ENCODE peak calls at places on chromosomes 4 and X, in nine cellular contexts. One of them, this sample, is unnamed.

GRCh38 chr4:145907827-145908226 is 30.8 kb downstream of the ZNF827 start:
- DNase-seq in left ventricle myocardium inferior: no peak
- DNase-seq in IMR-90: peak; percentile 32
- DNase-seq in GM20000: no peak
- DNase-seq in ovary: no peak
- DNase-seq in type B pancreatic cell: no peak
- DNase-seq in left lung: no peak
- DNase-seq in astrocyte of the cerebellum: no peak
- DNase-seq in AG09319: no peak
- DNase-seq in this sample: no peak

GRCh38 chr4:175271010-175271630 is 353.0 kb downstream of the ADAM29 start:
- DNase-seq in IMR-90: no peak
- DNase-seq in ovary: no peak
- DNase-seq in type B pancreatic cell: no peak
- DNase-seq in GM20000: no peak
- DNase-seq in left ventricle myocardium inferior: no peak
- DNase-seq in AG09319: no peak
- DNase-seq in left lung: no peak
- DNase-seq in astrocyte of the cerebellum: no peak
- DNase-seq in this sample: no peak

GRCh38 chr4:85726555-85726954 is 251.6 kb downstream of the ARHGAP24 start:
- DNase-seq in GM20000: no peak
- DNase-seq in AG09319: no peak
- DNase-seq in type B pancreatic cell: no peak
- DNase-seq in left ventricle myocardium inferior: no peak
- DNase-seq in IMR-90: no peak
- DNase-seq in astrocyte of the cerebellum: no peak
- DNase-seq in ovary: no peak
- DNase-seq in left lung: no peak
- DNase-seq in this sample: no peak

GRCh38 chr4:119570401-119570800 is 58.2 kb downstream of the PDE5A start:
- DNase-seq in left lung: no peak
- DNase-seq in astrocyte of the cerebellum: no peak
- DNase-seq in GM20000: no peak
- DNase-seq in type B pancreatic cell: no peak
- DNase-seq in left ventricle myocardium inferior: no peak
- DNase-seq in ovary: no peak
- DNase-seq in IMR-90: peak; percentile 68
- DNase-seq in AG09319: peak; percentile 5
- DNase-seq in this sample: peak; percentile 51

GRCh38 chr4:57214654-57215411 is 104.6 kb upstream of the IGFBP7 start:
- DNase-seq in astrocyte of the cerebellum: no peak
- DNase-seq in ovary: no peak
- DNase-seq in GM20000: no peak
- DNase-seq in IMR-90: no peak
- DNase-seq in left lung: no peak
- DNase-seq in AG09319: no peak
- DNase-seq in type B pancreatic cell: no peak
- DNase-seq in left ventricle myocardium inferior: no peak
- DNase-seq in this sample: no peak

GRCh38 chr4:122755675-122756074 is 23.2 kb downstream of the BBS12 start:
- DNase-seq in GM20000: no peak
- DNase-seq in AG09319: no peak
- DNase-seq in ovary: no peak
- DNase-seq in left ventricle myocardium inferior: no peak
- DNase-seq in IMR-90: no peak
- DNase-seq in type B pancreatic cell: no peak
- DNase-seq in astrocyte of the cerebellum: no peak
- DNase-seq in left lung: no peak
- DNase-seq in this sample: no peak

GRCh38 chrX:40646489-40647306 is 663 bp downstream of the CXorf38 start:
- DNase-seq in IMR-90: peak; percentile 43
- DNase-seq in GM20000: peak; percentile 32
- DNase-seq in type B pancreatic cell: no peak
- DNase-seq in AG09319: no peak
- DNase-seq in ovary: peak; percentile 53
- DNase-seq in left lung: peak; percentile 87
- DNase-seq in left ventricle myocardium inferior: peak; percentile 30
- DNase-seq in astrocyte of the cerebellum: no peak
- DNase-seq in this sample: peak; percentile 35

GRCh38 chr4:159481936-159482335 is 379.1 kb downstream of the RAPGEF2 start:
- DNase-seq in left lung: no peak
- DNase-seq in AG09319: no peak
- DNase-seq in type B pancreatic cell: no peak
- DNase-seq in IMR-90: no peak
- DNase-seq in GM20000: no peak
- DNase-seq in astrocyte of the cerebellum: no peak
- DNase-seq in left ventricle myocardium inferior: no peak
- DNase-seq in ovary: no peak
- DNase-seq in this sample: no peak

GRCh38 chrX:68647156-68647957 is at the start of gene STARD8:
- DNase-seq in astrocyte of the cerebellum: no peak
- DNase-seq in left lung: peak; percentile 68
- DNase-seq in GM20000: no peak
- DNase-seq in ovary: no peak
- DNase-seq in AG09319: no peak
- DNase-seq in IMR-90: peak; percentile 45
- DNase-seq in left ventricle myocardium inferior: peak; percentile 24
- DNase-seq in type B pancreatic cell: no peak
- DNase-seq in this sample: peak; percentile 60

GRCh38 chr4:38125816-38126215 is 165.6 kb downstream of the PTTG2 start:
- DNase-seq in type B pancreatic cell: no peak
- DNase-seq in ovary: no peak
- DNase-seq in left lung: no peak
- DNase-seq in astrocyte of the cerebellum: no peak
- DNase-seq in AG09319: no peak
- DNase-seq in GM20000: no peak
- DNase-seq in IMR-90: peak; percentile 60
- DNase-seq in left ventricle myocardium inferior: no peak
- DNase-seq in this sample: no peak

GRCh38 chrX:71919886-71920285 is 9.2 kb downstream of the NHSL2 start:
- DNase-seq in astrocyte of the cerebellum: no peak
- DNase-seq in left ventricle myocardium inferior: no peak
- DNase-seq in ovary: no peak
- DNase-seq in GM20000: no peak
- DNase-seq in type B pancreatic cell: no peak
- DNase-seq in left lung: no peak
- DNase-seq in AG09319: no peak
- DNase-seq in IMR-90: no peak
- DNase-seq in this sample: no peak

GRCh38 chr4:56908206-56909082 is 744 bp downstream of the REST start:
- DNase-seq in GM20000: peak; percentile 93
- DNase-seq in IMR-90: peak; percentile 68
- DNase-seq in AG09319: no peak
- DNase-seq in astrocyte of the cerebellum: peak; percentile 24
- DNase-seq in left ventricle myocardium inferior: peak; percentile 60
- DNase-seq in type B pancreatic cell: peak; percentile 83
- DNase-seq in ovary: peak; percentile 73
- DNase-seq in left lung: peak; percentile 94
- DNase-seq in this sample: peak; percentile 42

GRCh38 chr4:31518796-31519250 is 798.7 kb downstream of the PCDH7 start:
- DNase-seq in type B pancreatic cell: no peak
- DNase-seq in ovary: no peak
- DNase-seq in left lung: no peak
- DNase-seq in AG09319: peak; percentile 19
- DNase-seq in astrocyte of the cerebellum: peak; percentile 33
- DNase-seq in GM20000: no peak
- DNase-seq in IMR-90: peak; percentile 32
- DNase-seq in left ventricle myocardium inferior: no peak
- DNase-seq in this sample: no peak

GRCh38 chr4:12446237-12446636 is 1017.5 kb upstream of the HS3ST1 start:
- DNase-seq in type B pancreatic cell: no peak
- DNase-seq in left ventricle myocardium inferior: no peak
- DNase-seq in GM20000: no peak
- DNase-seq in IMR-90: no peak
- DNase-seq in ovary: no peak
- DNase-seq in left lung: no peak
- DNase-seq in AG09319: no peak
- DNase-seq in astrocyte of the cerebellum: no peak
- DNase-seq in this sample: no peak

GRCh38 chrX:68146054-68146453 is 287.2 kb downstream of the OPHN1 start:
- DNase-seq in IMR-90: peak; percentile 62
- DNase-seq in astrocyte of the cerebellum: peak; percentile 11
- DNase-seq in ovary: no peak
- DNase-seq in AG09319: peak; percentile 7
- DNase-seq in GM20000: no peak
- DNase-seq in left ventricle myocardium inferior: no peak
- DNase-seq in type B pancreatic cell: no peak
- DNase-seq in left lung: no peak
- DNase-seq in this sample: peak; percentile 37

GRCh38 chr4:36168127-36168898 is 76.0 kb downstream of the ARAP2 start:
- DNase-seq in AG09319: no peak
- DNase-seq in left ventricle myocardium inferior: no peak
- DNase-seq in ovary: no peak
- DNase-seq in type B pancreatic cell: no peak
- DNase-seq in GM20000: no peak
- DNase-seq in astrocyte of the cerebellum: no peak
- DNase-seq in left lung: no peak
- DNase-seq in IMR-90: peak; percentile 25
- DNase-seq in this sample: no peak

GRCh38 chrX:27336466-27337091 is 126.6 kb downstream of the PPP4R3C start:
- DNase-seq in IMR-90: peak; percentile 2
- DNase-seq in AG09319: no peak
- DNase-seq in left ventricle myocardium inferior: no peak
- DNase-seq in type B pancreatic cell: no peak
- DNase-seq in ovary: no peak
- DNase-seq in GM20000: peak; percentile 3
- DNase-seq in left lung: no peak
- DNase-seq in astrocyte of the cerebellum: no peak
- DNase-seq in this sample: no peak

GRCh38 chrX:129961180-129962083 is 21.0 kb upstream of the BCORL1 start:
- DNase-seq in left lung: peak; percentile 92
- DNase-seq in ovary: no peak
- DNase-seq in AG09319: no peak
- DNase-seq in GM20000: peak; percentile 82
- DNase-seq in IMR-90: no peak
- DNase-seq in left ventricle myocardium inferior: peak; percentile 44
- DNase-seq in astrocyte of the cerebellum: no peak
- DNase-seq in type B pancreatic cell: no peak
- DNase-seq in this sample: peak; percentile 25

GRCh38 chrX:38052096-38052495 is 45.7 kb downstream of the SYTL5 start:
- DNase-seq in left lung: no peak
- DNase-seq in astrocyte of the cerebellum: peak; percentile 49
- DNase-seq in ovary: no peak
- DNase-seq in type B pancreatic cell: no peak
- DNase-seq in left ventricle myocardium inferior: no peak
- DNase-seq in AG09319: peak; percentile 27
- DNase-seq in IMR-90: peak; percentile 92
- DNase-seq in GM20000: no peak
- DNase-seq in this sample: peak; percentile 47

GRCh38 chr4:128862608-128863313 is 53.3 kb downstream of the JADE1 start:
- DNase-seq in left ventricle myocardium inferior: no peak
- DNase-seq in left lung: peak; percentile 39
- DNase-seq in AG09319: no peak
- DNase-seq in ovary: no peak
- DNase-seq in IMR-90: peak; percentile 72
- DNase-seq in GM20000: peak; percentile 68
- DNase-seq in type B pancreatic cell: no peak
- DNase-seq in astrocyte of the cerebellum: no peak
- DNase-seq in this sample: no peak

GRCh38 chr4:40923326-40924095 is 173.8 kb downstream of the NSUN7 start:
- DNase-seq in ovary: no peak
- DNase-seq in GM20000: no peak
- DNase-seq in left lung: no peak
- DNase-seq in AG09319: no peak
- DNase-seq in left ventricle myocardium inferior: no peak
- DNase-seq in IMR-90: no peak
- DNase-seq in astrocyte of the cerebellum: no peak
- DNase-seq in type B pancreatic cell: no peak
- DNase-seq in this sample: no peak
- TF ChIP-seq CTCF in ovary: no peak
- TF ChIP-seq CTCF in GM20000: no peak
- TF ChIP-seq CTCF in left lung: no peak
- TF ChIP-seq CTCF in AG09319: no peak
- TF ChIP-seq CTCF in left ventricle myocardium inferior: no peak
- TF ChIP-seq CTCF in IMR-90: no peak
- TF ChIP-seq CTCF in astrocyte of the cerebellum: no peak
- TF ChIP-seq CTCF in type B pancreatic cell: no peak
- TF ChIP-seq CTCF in this sample: peak; percentile 22

GRCh38 chr4:84166486-84166885 is 332.6 kb downstream of the NKX6-1 start:
- DNase-seq in AG09319: no peak
- DNase-seq in left ventricle myocardium inferior: no peak
- DNase-seq in GM20000: no peak
- DNase-seq in astrocyte of the cerebellum: no peak
- DNase-seq in left lung: no peak
- DNase-seq in IMR-90: no peak
- DNase-seq in ovary: no peak
- DNase-seq in type B pancreatic cell: no peak
- DNase-seq in this sample: no peak

GRCh38 chr4:84171871-84172270 is 327.2 kb downstream of the NKX6-1 start:
- DNase-seq in IMR-90: no peak
- DNase-seq in left lung: no peak
- DNase-seq in type B pancreatic cell: no peak
- DNase-seq in ovary: no peak
- DNase-seq in AG09319: no peak
- DNase-seq in astrocyte of the cerebellum: no peak
- DNase-seq in GM20000: no peak
- DNase-seq in left ventricle myocardium inferior: no peak
- DNase-seq in this sample: no peak

GRCh38 chr4:84167089-84167488 is 332.0 kb downstream of the NKX6-1 start:
- DNase-seq in astrocyte of the cerebellum: no peak
- DNase-seq in IMR-90: no peak
- DNase-seq in ovary: no peak
- DNase-seq in left lung: no peak
- DNase-seq in AG09319: no peak
- DNase-seq in type B pancreatic cell: no peak
- DNase-seq in GM20000: no peak
- DNase-seq in left ventricle myocardium inferior: no peak
- DNase-seq in this sample: no peak

GRCh38 chr4:84167579-84167978 is 331.5 kb downstream of the NKX6-1 start:
- DNase-seq in left ventricle myocardium inferior: no peak
- DNase-seq in IMR-90: no peak
- DNase-seq in astrocyte of the cerebellum: no peak
- DNase-seq in ovary: no peak
- DNase-seq in type B pancreatic cell: no peak
- DNase-seq in GM20000: no peak
- DNase-seq in left lung: no peak
- DNase-seq in AG09319: no peak
- DNase-seq in this sample: no peak
- TF ChIP-seq CTCF in left ventricle myocardium inferior: no peak
- TF ChIP-seq CTCF in IMR-90: no peak
- TF ChIP-seq CTCF in astrocyte of the cerebellum: peak; percentile 17
- TF ChIP-seq CTCF in ovary: no peak
- TF ChIP-seq CTCF in type B pancreatic cell: peak; percentile 56
- TF ChIP-seq CTCF in GM20000: no peak
- TF ChIP-seq CTCF in left lung: no peak
- TF ChIP-seq CTCF in AG09319: no peak
- TF ChIP-seq CTCF in this sample: peak; percentile 16

GRCh38 chr4:77022581-77023133 is 53.1 kb downstream of the CCNI start:
- DNase-seq in IMR-90: peak; percentile 81
- DNase-seq in type B pancreatic cell: no peak
- DNase-seq in left ventricle myocardium inferior: no peak
- DNase-seq in AG09319: no peak
- DNase-seq in ovary: no peak
- DNase-seq in left lung: no peak
- DNase-seq in astrocyte of the cerebellum: peak; percentile 65
- DNase-seq in GM20000: no peak
- DNase-seq in this sample: peak; percentile 74
- TF ChIP-seq CTCF in IMR-90: no peak
- TF ChIP-seq CTCF in type B pancreatic cell: peak; percentile 54
- TF ChIP-seq CTCF in left ventricle myocardium inferior: no peak
- TF ChIP-seq CTCF in AG09319: no peak
- TF ChIP-seq CTCF in ovary: no peak
- TF ChIP-seq CTCF in left lung: no peak
- TF ChIP-seq CTCF in astrocyte of the cerebellum: peak; percentile 7
- TF ChIP-seq CTCF in GM20000: no peak
- TF ChIP-seq CTCF in this sample: peak; percentile 10

GRCh38 chr4:124322234-124322831 is 390.2 kb downstream of the ANKRD50 start:
- DNase-seq in left lung: no peak
- DNase-seq in AG09319: no peak
- DNase-seq in GM20000: peak; percentile 18
- DNase-seq in left ventricle myocardium inferior: no peak
- DNase-seq in ovary: no peak
- DNase-seq in astrocyte of the cerebellum: peak; percentile 49
- DNase-seq in type B pancreatic cell: no peak
- DNase-seq in IMR-90: peak; percentile 49
- DNase-seq in this sample: peak; percentile 35
- TF ChIP-seq CTCF in left lung: peak; percentile 31
- TF ChIP-seq CTCF in AG09319: peak; percentile 41
- TF ChIP-seq CTCF in GM20000: peak; percentile 6
- TF ChIP-seq CTCF in left ventricle myocardium inferior: peak; percentile 72
- TF ChIP-seq CTCF in ovary: peak; percentile 47
- TF ChIP-seq CTCF in astrocyte of the cerebellum: peak; percentile 29
- TF ChIP-seq CTCF in type B pancreatic cell: peak; percentile 83
- TF ChIP-seq CTCF in IMR-90: peak; percentile 61
- TF ChIP-seq CTCF in this sample: peak; percentile 89